ENCODE peak calls at places on chromosomes 2 and 18, in eight cellular contexts. P is SK-N-SH, B is lung, U is fibroblast of lung, X is psoas muscle, V is aorta, N is right cardiac atrium, M is uterus. Z is an unnamed sample.
A peak's percentile ranks its signal among the peaks of the same experiment; 100 is the strongest.

GRCh38 chr2:68172990-68173715 is 15.5 kb downstream of the PNO1 start:
- DNase-seq in N (no peak), M (no peak), B (no peak), V (no peak), X (no peak), P (no peak), U (no peak), Z (no peak)

GRCh38 chr2:70248810-70249438 is 496 bp upstream of the TIA1 start:
- DNase-seq in B (peak; percentile 87), P (no peak), V (peak; percentile 94), U (peak; percentile 14), N (no peak), M (peak; percentile 91), X (no peak), Z (peak; percentile 95)

GRCh38 chr2:98463551-98463971 is 18.9 kb downstream of the INPP4A start:
- DNase-seq in N (no peak), V (no peak), B (no peak), X (no peak), P (no peak), U (no peak), M (no peak), Z (peak; percentile 71)

GRCh38 chr2:8684421-8684884 is 2.6 kb downstream of the ID2 start:
- DNase-seq in X (no peak), V (no peak), N (no peak), U (peak; percentile 54), P (peak; percentile 52), M (peak; percentile 26), B (no peak), Z (peak; percentile 72)

GRCh38 chr18:9683418-9684396 is 24.4 kb upstream of the RAB31 start:
- DNase-seq in N (no peak), U (peak; percentile 75), X (no peak), B (no peak), P (no peak), V (no peak), M (peak; percentile 38), Z (peak; percentile 64)

GRCh38 chr2:44362207-44363015 is 664 bp downstream of the CAMKMT start:
- DNase-seq in X (peak; percentile 64), N (peak; percentile 50), U (peak; percentile 54), V (peak; percentile 79), B (peak; percentile 30), P (peak; percentile 49), M (peak; percentile 39), Z (no peak)

GRCh38 chr18:22047485-22047884 is 121.9 kb upstream of the GATA6 start:
- DNase-seq in V (no peak), M (no peak), P (no peak), N (no peak), X (no peak), B (no peak), U (no peak), Z (no peak)

GRCh38 chr2:96241901-96242611 is 23.7 kb downstream of the TMEM127 start:
- DNase-seq in N (no peak), U (peak; percentile 80), X (no peak), B (peak; percentile 63), M (no peak), V (no peak), P (no peak), Z (no peak)

GRCh38 chr2:26274058-26274613 is 29.4 kb downstream of the HADHB start:
- DNase-seq in M (peak; percentile 59), N (no peak), X (no peak), U (peak; percentile 81), B (peak; percentile 81), P (no peak), V (no peak), Z (no peak)

GRCh38 chr2:109223490-109223889 is 94.5 kb downstream of the SH3RF3 start:
- DNase-seq in X (no peak), U (no peak), B (no peak), N (no peak), P (no peak), V (no peak), M (no peak), Z (no peak)

GRCh38 chr18:68233043-68233442 is 481.9 kb downstream of the TMX3 start:
- DNase-seq in X (no peak), P (no peak), B (no peak), N (no peak), V (no peak), U (no peak), M (no peak), Z (no peak)

GRCh38 chr2:164784376-164784775 is 57.2 kb downstream of the COBLL1 start:
- DNase-seq in U (peak; percentile 72), B (no peak), X (no peak), M (no peak), N (no peak), P (no peak), V (no peak), Z (no peak)

GRCh38 chr2:132584976-132585817 is 84.8 kb downstream of the LYPD1 start:
- DNase-seq in X (peak; percentile 44), P (no peak), M (no peak), N (no peak), B (no peak), U (no peak), V (no peak), Z (no peak)

GRCh38 chr2:11807156-11808015 is 61.0 kb downstream of the LPIN1 start:
- DNase-seq in X (no peak), V (no peak), U (peak; percentile 8), P (no peak), B (no peak), M (no peak), N (no peak), Z (no peak)

GRCh38 chr18:63317982-63318881 is 1.3 kb downstream of the BCL2 start:
- DNase-seq in M (peak; percentile 78), U (no peak), B (peak; percentile 49), V (peak; percentile 89), N (peak; percentile 81), X (peak; percentile 88), P (peak; percentile 79), Z (peak; percentile 94)

GRCh38 chr2:62287895-62288589 is 92.1 kb downstream of the B3GNT2 start:
- DNase-seq in M (peak; percentile 24), X (peak; percentile 74), P (peak; percentile 81), N (peak; percentile 88), B (peak; percentile 64), V (peak; percentile 84), U (peak; percentile 40), Z (no peak)

GRCh38 chr2:138474093-138474834 is 27.3 kb upstream of the SPOPL start:
- DNase-seq in B (no peak), X (no peak), M (no peak), P (no peak), U (no peak), V (no peak), N (no peak), Z (no peak)

GRCh38 chr18:27921392-27921791 is 255.5 kb downstream of the CDH2 start:
- DNase-seq in X (no peak), P (no peak), U (peak; percentile 30), B (no peak), N (no peak), V (no peak), M (no peak), Z (peak; percentile 63)

GRCh38 chr2:41909584-41909983 is 138.2 kb upstream of the PKDCC start:
- DNase-seq in N (no peak), U (peak; percentile 22), P (no peak), M (no peak), X (no peak), B (no peak), V (no peak), Z (no peak)

GRCh38 chr2:205563646-205564045 is 118.7 kb upstream of the NRP2 start:
- DNase-seq in B (no peak), X (peak; percentile 51), M (no peak), N (peak; percentile 54), V (no peak), P (peak; percentile 26), U (no peak), Z (peak; percentile 84)

GRCh38 chr2:96698221-96698861 is 41.5 kb downstream of the LMAN2L start:
- DNase-seq in M (no peak), X (no peak), U (no peak), B (no peak), V (no peak), P (no peak), N (no peak), Z (peak; percentile 40)

GRCh38 chr2:118310016-118310877 is 222.0 kb downstream of the INSIG2 start:
- DNase-seq in B (no peak), X (peak; percentile 64), P (peak; percentile 28), U (peak; percentile 58), N (peak; percentile 70), M (no peak), V (no peak), Z (peak; percentile 87)
- H3K27me3 ChIP-seq in B (peaks cover 3% of the 10 kb centered on the region), X (peaks cover 43% of the 10 kb centered on the region), P (peaks cover 8% of the 10 kb centered on the region), U (peaks cover 2% of the 10 kb centered on the region), N (no peaks in the 10 kb centered on the region), M (no peaks in the 10 kb centered on the region), V (no peaks in the 10 kb centered on the region), Z (peaks cover 85% of the 10 kb centered on the region)

DNA sequence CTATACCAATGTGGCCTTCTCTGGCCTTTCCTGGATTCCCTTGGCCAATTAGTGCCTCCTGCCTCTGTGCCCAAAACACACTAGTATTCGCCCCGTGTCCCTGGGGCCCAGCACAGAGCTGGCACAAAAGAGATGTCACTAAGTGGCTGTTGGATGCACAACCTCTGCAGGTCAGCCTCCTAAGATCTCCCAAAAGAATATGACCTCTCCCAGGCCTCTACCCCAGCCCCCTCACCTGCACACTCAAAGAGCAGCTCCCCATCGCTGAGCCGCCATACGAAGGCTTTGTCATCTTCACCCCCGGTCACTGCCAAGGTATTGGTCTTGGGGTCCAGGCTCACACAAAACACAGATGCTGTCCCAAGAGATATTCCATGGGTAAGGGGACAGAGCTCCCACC is 2.7 kb downstream of the AAMP start:
- DNase-seq in M (no peak), B (no peak), P (no peak), V (peak; percentile 47), U (no peak), X (peak; percentile 19), N (peak; percentile 30), Z (no peak)
- H3K4me1 ChIP-seq in M (peaks cover 18% of the 10 kb centered on the region), B (peaks cover 5% of the 10 kb centered on the region), P (peaks cover 30% of the 10 kb centered on the region), V (no peaks in the 10 kb centered on the region), U (peaks cover 4% of the 10 kb centered on the region), X (peaks cover 31% of the 10 kb centered on the region), N (peaks cover 14% of the 10 kb centered on the region), Z (no peaks in the 10 kb centered on the region)

GRCh38 chr2:240701736-240702639 is 10.3 kb downstream of the AQP12A start:
- DNase-seq in V (peak; percentile 72), N (peak; percentile 40), P (no peak), B (no peak), M (no peak), X (no peak), U (no peak), Z (no peak)
- H3K27me3 ChIP-seq in V (no peaks in the 10 kb centered on the region), N (no peaks in the 10 kb centered on the region), P (peaks cover 6% of the 10 kb centered on the region), B (peaks cover 5% of the 10 kb centered on the region), M (no peaks in the 10 kb centered on the region), X (peaks cover 21% of the 10 kb centered on the region), U (peaks cover 6% of the 10 kb centered on the region), Z (no peaks in the 10 kb centered on the region)

GRCh38 chr2:85725451-85725850 is 28.3 kb upstream of the ATOH8 start:
- DNase-seq in V (no peak), P (no peak), B (no peak), X (no peak), U (no peak), M (no peak), N (no peak), Z (no peak)

GRCh38 chr2:85729825-85730510 is 23.8 kb upstream of the ATOH8 start:
- DNase-seq in X (peak; percentile 45), B (no peak), U (no peak), V (no peak), P (no peak), M (no peak), N (no peak), Z (no peak)

GRCh38 chr2:85728342-85728741 is 25.4 kb upstream of the ATOH8 start:
- DNase-seq in N (no peak), V (no peak), U (no peak), B (no peak), P (no peak), M (no peak), X (no peak), Z (no peak)

GRCh38 chr2:85728883-85729824 is 24.6 kb upstream of the ATOH8 start:
- DNase-seq in X (peak; percentile 97), M (peak; percentile 93), N (peak; percentile 96), V (peak; percentile 97), U (peak; percentile 58), B (peak; percentile 90), P (peak; percentile 90), Z (peak; percentile 97)

GRCh38 chr2:85727798-85728197 is 26.0 kb upstream of the ATOH8 start:
- DNase-seq in X (peak; percentile 58), N (no peak), B (no peak), M (no peak), V (no peak), P (no peak), U (no peak), Z (no peak)
- H3K4me1 ChIP-seq in X (peaks cover 38% of the 10 kb centered on the region), N (peaks cover 2% of the 10 kb centered on the region), B (no peaks in the 10 kb centered on the region), M (peaks cover 4% of the 10 kb centered on the region), V (no peaks in the 10 kb centered on the region), P (peaks cover 11% of the 10 kb centered on the region), U (no peaks in the 10 kb centered on the region), Z (no peaks in the 10 kb centered on the region)